ENCODE peak calls at places on chromosomes 1 and 21, in four cellular contexts. D is uterus; K is CD8-positive, alpha-beta memory T cell; G is stomach. J is an unnamed sample.

GRCh38 chr1:242847390-242847993 is 323.0 kb upstream of the PLD5 start:
- DNase-seq in K (no peak), D (no peak), G (no peak), J (no peak)

GRCh38 chr1:244919320-244920282 is 55.3 kb upstream of the HNRNPU start:
- DNase-seq in K (no peak), D (no peak), G (no peak), J (no peak)

GRCh38 chr1:50209749-50210148 is 101.0 kb downstream of the ELAVL4 start:
- DNase-seq in D (no peak), G (no peak), K (no peak), J (no peak)

GRCh38 chr1:19009882-19010321 is 53.4 kb upstream of the IFFO2 start:
- DNase-seq in K (no peak), D (no peak), G (no peak), J (peak; percentile 72)

GRCh38 chr1:96845464-96845863 is 123.9 kb downstream of the PTBP2 start:
- DNase-seq in G (peak; percentile 47), D (no peak), K (no peak), J (peak; percentile 52)

GRCh38 chr1:119286587-119287181 is 81.9 kb upstream of the HAO2 start:
- DNase-seq in K (no peak), G (no peak), D (no peak), J (peak; percentile 9)

GRCh38 chr1:216721878-216722277 is 1.4 kb downstream of the ESRRG start:
- DNase-seq in G (no peak), D (no peak), K (no peak), J (no peak)

GRCh38 chr1:96703186-96703585 is 18.4 kb upstream of the PTBP2 start:
- DNase-seq in K (no peak), D (no peak), G (no peak), J (no peak)

GRCh38 chr1:206467915-206468314 is 2.4 kb upstream of the IKBKE start:
- DNase-seq in K (peak; percentile 21), G (peak; percentile 50), D (no peak), J (no peak)

GRCh38 chr1:51946300-51946699 is 44.2 kb downstream of the RAB3B start:
- DNase-seq in K (no peak), D (no peak), G (no peak), J (no peak)

GRCh38 chr1:3939242-3940080 is 39.4 kb upstream of the C1orf174 start:
- DNase-seq in D (no peak), K (no peak), G (no peak), J (no peak)

GRCh38 chr1:231187556-231187955 is 25.7 kb downstream of the TRIM67 start:
- DNase-seq in G (no peak), D (no peak), K (no peak), J (no peak)

GRCh38 chr21:20661745-20662470 is 336.3 kb upstream of the NCAM2 start:
- DNase-seq in D (no peak), G (no peak), K (no peak), J (no peak)

GRCh38 chr21:44869860-44870747 is 3.4 kb downstream of the PTTG1IP start:
- DNase-seq in K (no peak), D (peak; percentile 69), G (peak; percentile 59), J (peak; percentile 49)

GRCh38 chr21:36835383-36835795 is 131.1 kb downstream of the HLCS start:
- DNase-seq in D (peak; percentile 34), G (no peak), K (no peak), J (no peak)

GRCh38 chr1:154910851-154911250 is 25.7 kb downstream of the PMVK start:
- DNase-seq in D (no peak), K (no peak), G (no peak), J (no peak)

DNA sequence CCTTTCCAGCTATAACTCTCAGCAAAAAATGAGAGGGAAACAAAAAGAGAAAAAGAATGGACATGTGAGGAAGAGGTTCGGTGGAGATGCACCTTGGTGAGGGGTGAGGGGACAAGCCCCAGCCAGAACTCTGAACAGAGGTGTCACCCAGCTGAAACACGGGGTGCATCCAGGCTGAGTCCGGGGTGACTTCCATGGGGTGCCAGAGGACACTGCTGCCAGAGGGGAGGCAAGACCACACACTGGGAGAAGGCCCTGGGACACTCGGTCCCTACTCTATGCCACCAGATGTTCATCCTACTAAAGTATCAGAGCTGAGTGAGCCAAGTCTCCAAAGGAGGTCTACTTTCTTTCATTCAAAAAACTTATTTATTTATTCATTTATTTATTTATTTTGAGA is 36.1 kb upstream of the PPP1R15B start:
- DNase-seq in D (no peak), G (no peak), K (no peak), J (no peak)
- H3K36me3 ChIP-seq in D (no peaks in the 10 kb centered on the region), G (peaks cover 72% of the 10 kb centered on the region), K (peaks cover 21% of the 10 kb centered on the region), J (no peaks in the 10 kb centered on the region)

DNA sequence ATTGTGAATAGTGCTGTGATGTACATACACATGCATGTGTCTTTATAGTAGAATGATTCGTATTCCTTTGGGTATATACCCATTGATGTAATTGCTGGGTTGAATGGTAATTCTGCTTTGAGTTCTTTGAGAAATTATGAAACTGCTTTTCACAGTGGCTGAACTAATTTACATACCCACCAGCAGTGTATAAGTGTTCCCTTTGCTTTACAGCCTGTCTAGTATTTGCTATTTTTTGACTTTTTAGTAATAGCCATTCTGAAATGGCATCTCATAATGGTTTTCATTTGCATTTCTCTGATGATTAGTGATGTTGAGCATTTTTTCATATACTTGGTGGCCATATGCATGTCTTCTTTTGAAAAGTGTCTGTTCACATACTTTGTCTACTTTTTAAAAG is 54.5 kb upstream of the FAM78B start:
- DNase-seq in G (no peak), D (no peak), K (no peak), J (no peak)
- H3K9me3 ChIP-seq in G (peaks cover 29% of the 10 kb centered on the region), D (peaks cover 6% of the 10 kb centered on the region), K (peaks cover 3% of the 10 kb centered on the region), J (no peaks in the 10 kb centered on the region)

DNA sequence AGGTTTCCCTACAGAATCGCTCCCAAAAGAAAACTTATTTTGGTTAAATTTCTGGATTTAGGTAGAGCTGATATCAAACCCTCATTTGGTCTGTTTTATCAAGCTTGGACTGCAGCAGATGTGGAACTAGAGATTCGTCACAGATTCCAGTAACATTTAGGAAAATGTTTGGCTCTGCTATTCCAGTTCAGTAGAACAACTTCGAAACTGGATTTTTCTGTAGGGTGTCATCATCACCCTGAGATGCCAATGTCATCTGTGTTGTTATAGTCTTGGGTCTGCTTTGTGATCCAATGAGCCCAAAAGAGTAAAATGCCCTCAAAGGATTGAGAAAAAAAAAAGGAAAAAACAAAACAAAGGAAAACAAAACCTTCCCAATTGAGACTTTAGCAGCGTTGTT is 55.4 kb downstream of the LAMC2 start:
- DNase-seq in G (no peak), D (no peak), K (no peak), J (no peak)
- H3K4me1 ChIP-seq in G (no peaks in the 10 kb centered on the region), D (no peaks in the 10 kb centered on the region), K (no peaks in the 10 kb centered on the region), J (no peaks in the 10 kb centered on the region)

DNA sequence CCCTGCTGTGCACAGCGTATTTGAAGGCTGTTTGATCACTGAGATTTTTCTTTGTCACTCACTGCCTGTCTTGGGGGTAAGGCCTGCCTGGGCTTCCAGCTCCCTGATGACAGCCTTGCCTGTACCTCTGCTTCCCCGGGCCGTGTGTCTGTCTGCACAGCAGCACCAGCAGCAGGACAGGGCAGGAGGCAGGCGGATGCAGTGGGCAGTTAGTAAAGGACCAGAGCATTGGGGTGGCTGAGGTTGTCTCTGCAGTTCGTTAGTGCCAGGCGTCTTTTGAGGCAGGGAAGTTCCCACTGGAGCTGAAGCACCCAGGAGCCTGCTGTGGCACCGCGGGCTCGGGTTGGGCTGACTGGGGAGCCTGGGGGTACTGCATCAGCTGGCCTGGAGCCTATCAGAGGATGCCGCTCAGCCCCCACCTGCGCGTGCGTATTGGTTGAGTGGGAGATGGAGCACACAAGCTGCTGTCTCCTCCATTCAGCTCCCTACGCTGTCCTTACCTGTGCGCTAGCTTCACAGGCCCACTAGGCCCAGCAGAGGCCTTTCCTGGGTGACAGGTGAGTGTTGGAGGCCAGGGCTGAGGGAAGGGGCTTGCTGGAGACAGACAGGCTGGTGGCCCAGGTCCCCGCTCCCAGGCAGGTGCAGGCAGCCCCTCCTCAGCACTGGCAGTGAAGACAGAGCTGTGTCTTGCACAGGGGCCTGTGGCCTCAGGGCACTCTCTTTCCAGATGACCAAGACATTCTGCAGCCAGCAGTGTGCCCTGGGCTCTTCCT is 28.2 kb downstream of the SNAP47 start:
- DNase-seq in K (no peak), G (no peak), D (no peak), J (no peak)
- H3K36me3 ChIP-seq in K (peaks cover 13% of the 10 kb centered on the region), G (peaks cover 73% of the 10 kb centered on the region), D (no peaks in the 10 kb centered on the region), J (no peaks in the 10 kb centered on the region)

GRCh38 chr1:7302873-7303272 is 468.2 kb upstream of the VAMP3 start:
- DNase-seq in K (no peak), D (no peak), G (no peak), J (no peak)

GRCh38 chr1:7301346-7301993 is 469.6 kb upstream of the VAMP3 start:
- DNase-seq in D (no peak), K (no peak), G (no peak), J (no peak)

GRCh38 chr1:7300893-7301292 is 470.2 kb upstream of the VAMP3 start:
- DNase-seq in D (no peak), K (no peak), G (no peak), J (no peak)

GRCh38 chr1:7303554-7304347 is 467.3 kb upstream of the VAMP3 start:
- DNase-seq in K (no peak), D (no peak), G (no peak), J (no peak)

GRCh38 chr1:7302126-7302525 is 469.0 kb upstream of the VAMP3 start:
- DNase-seq in K (no peak), G (no peak), D (no peak), J (no peak)
- H3K9me3 ChIP-seq in K (no peaks in the 10 kb centered on the region), G (peaks cover 5% of the 10 kb centered on the region), D (peaks cover 4% of the 10 kb centered on the region), J (no peaks in the 10 kb centered on the region)